ENCODE peak calls at places on chromosomes 11 and 22, in six cellular contexts. One of them, this sample, is unnamed.

GRCh38 chr11:120612363-120613263 is 101.1 kb downstream of the GRIK4 start:
- DNase-seq in stimulated activated CD4-positive, alpha-beta T cell treated with anti-CD3 and anti-CD28 coated beads, TNF-alpha, amount 100 ng/mL, for 4 hours: no peak
- DNase-seq in aorta: no peak
- DNase-seq in myocyte: peak
- DNase-seq in NCI-H187 treated with DMSO at 0.1 percent for 48 hours: no peak
- DNase-seq in T-helper 9 cell: no peak
- DNase-seq in this sample: peak

GRCh38 chr11:15195454-15196200 is 80.9 kb downstream of the INSC start:
- DNase-seq in stimulated activated CD4-positive, alpha-beta T cell treated with anti-CD3 and anti-CD28 coated beads, TNF-alpha, amount 100 ng/mL, for 4 hours: no peak
- DNase-seq in aorta: no peak
- DNase-seq in myocyte: no peak
- DNase-seq in NCI-H187 treated with DMSO at 0.1 percent for 48 hours: no peak
- DNase-seq in T-helper 9 cell: no peak
- DNase-seq in this sample: no peak

GRCh38 chr22:20763630-20764029 is 10.3 kb upstream of the SERPIND1 start:
- DNase-seq in stimulated activated CD4-positive, alpha-beta T cell treated with anti-CD3 and anti-CD28 coated beads, TNF-alpha, amount 100 ng/mL, for 4 hours: no peak
- DNase-seq in aorta: no peak
- DNase-seq in myocyte: no peak
- DNase-seq in NCI-H187 treated with DMSO at 0.1 percent for 48 hours: no peak
- DNase-seq in T-helper 9 cell: no peak
- DNase-seq in this sample: no peak

GRCh38 chr11:40302669-40303068 is 1156.8 kb downstream of the LRRC4C start:
- DNase-seq in stimulated activated CD4-positive, alpha-beta T cell treated with anti-CD3 and anti-CD28 coated beads, TNF-alpha, amount 100 ng/mL, for 4 hours: no peak
- DNase-seq in aorta: no peak
- DNase-seq in myocyte: no peak
- DNase-seq in NCI-H187 treated with DMSO at 0.1 percent for 48 hours: no peak
- DNase-seq in T-helper 9 cell: no peak
- DNase-seq in this sample: no peak

GRCh38 chr11:62370743-62371440 is 33.6 kb downstream of the ASRGL1 start:
- DNase-seq in stimulated activated CD4-positive, alpha-beta T cell treated with anti-CD3 and anti-CD28 coated beads, TNF-alpha, amount 100 ng/mL, for 4 hours: no peak
- DNase-seq in aorta: no peak
- DNase-seq in myocyte: no peak
- DNase-seq in NCI-H187 treated with DMSO at 0.1 percent for 48 hours: no peak
- DNase-seq in T-helper 9 cell: peak
- DNase-seq in this sample: no peak

GRCh38 chr11:46686886-46687810 is 13.3 kb downstream of the ARHGAP1 start:
- DNase-seq in stimulated activated CD4-positive, alpha-beta T cell treated with anti-CD3 and anti-CD28 coated beads, TNF-alpha, amount 100 ng/mL, for 4 hours: no peak
- DNase-seq in aorta: no peak
- DNase-seq in myocyte: no peak
- DNase-seq in NCI-H187 treated with DMSO at 0.1 percent for 48 hours: no peak
- DNase-seq in T-helper 9 cell: no peak
- DNase-seq in this sample: no peak

GRCh38 chr11:70548976-70549375 is 150.6 kb downstream of the CTTN start:
- DNase-seq in stimulated activated CD4-positive, alpha-beta T cell treated with anti-CD3 and anti-CD28 coated beads, TNF-alpha, amount 100 ng/mL, for 4 hours: no peak
- DNase-seq in aorta: no peak
- DNase-seq in myocyte: no peak
- DNase-seq in NCI-H187 treated with DMSO at 0.1 percent for 48 hours: no peak
- DNase-seq in T-helper 9 cell: no peak
- DNase-seq in this sample: no peak

GRCh38 chr22:50622723-50623327 is 5.1 kb downstream of the ARSA start:
- DNase-seq in stimulated activated CD4-positive, alpha-beta T cell treated with anti-CD3 and anti-CD28 coated beads, TNF-alpha, amount 100 ng/mL, for 4 hours: no peak
- DNase-seq in aorta: peak
- DNase-seq in myocyte: no peak
- DNase-seq in NCI-H187 treated with DMSO at 0.1 percent for 48 hours: no peak
- DNase-seq in T-helper 9 cell: no peak
- DNase-seq in this sample: no peak

GRCh38 chr11:68120212-68121066 is 749 bp downstream of the CHKA start:
- DNase-seq in stimulated activated CD4-positive, alpha-beta T cell treated with anti-CD3 and anti-CD28 coated beads, TNF-alpha, amount 100 ng/mL, for 4 hours: peak
- DNase-seq in aorta: peak
- DNase-seq in myocyte: peak
- DNase-seq in NCI-H187 treated with DMSO at 0.1 percent for 48 hours: no peak
- DNase-seq in T-helper 9 cell: peak
- DNase-seq in this sample: peak

GRCh38 chr11:102592634-102593581 is 32.2 kb downstream of the MMP20 start:
- DNase-seq in stimulated activated CD4-positive, alpha-beta T cell treated with anti-CD3 and anti-CD28 coated beads, TNF-alpha, amount 100 ng/mL, for 4 hours: no peak
- DNase-seq in aorta: no peak
- DNase-seq in myocyte: no peak
- DNase-seq in NCI-H187 treated with DMSO at 0.1 percent for 48 hours: no peak
- DNase-seq in T-helper 9 cell: no peak
- DNase-seq in this sample: no peak

GRCh38 chr11:77815459-77815858 is 5.1 kb downstream of the RSF1 start:
- DNase-seq in stimulated activated CD4-positive, alpha-beta T cell treated with anti-CD3 and anti-CD28 coated beads, TNF-alpha, amount 100 ng/mL, for 4 hours: no peak
- DNase-seq in aorta: no peak
- DNase-seq in myocyte: no peak
- DNase-seq in NCI-H187 treated with DMSO at 0.1 percent for 48 hours: no peak
- DNase-seq in T-helper 9 cell: no peak
- DNase-seq in this sample: no peak

GRCh38 chr22:49970528-49971231 is 10.1 kb downstream of the PIM3 start:
- DNase-seq in stimulated activated CD4-positive, alpha-beta T cell treated with anti-CD3 and anti-CD28 coated beads, TNF-alpha, amount 100 ng/mL, for 4 hours: peak
- DNase-seq in aorta: peak
- DNase-seq in myocyte: peak
- DNase-seq in NCI-H187 treated with DMSO at 0.1 percent for 48 hours: no peak
- DNase-seq in T-helper 9 cell: peak
- DNase-seq in this sample: peak

GRCh38 chr11:76788661-76789442 is 5.7 kb downstream of the TSKU start:
- DNase-seq in stimulated activated CD4-positive, alpha-beta T cell treated with anti-CD3 and anti-CD28 coated beads, TNF-alpha, amount 100 ng/mL, for 4 hours: no peak
- DNase-seq in aorta: peak
- DNase-seq in myocyte: no peak
- DNase-seq in NCI-H187 treated with DMSO at 0.1 percent for 48 hours: no peak
- DNase-seq in T-helper 9 cell: no peak
- DNase-seq in this sample: no peak

GRCh38 chr11:115391598-115391997 is 112.6 kb downstream of the CADM1 start:
- DNase-seq in stimulated activated CD4-positive, alpha-beta T cell treated with anti-CD3 and anti-CD28 coated beads, TNF-alpha, amount 100 ng/mL, for 4 hours: no peak
- DNase-seq in aorta: no peak
- DNase-seq in myocyte: no peak
- DNase-seq in NCI-H187 treated with DMSO at 0.1 percent for 48 hours: no peak
- DNase-seq in T-helper 9 cell: no peak
- DNase-seq in this sample: no peak

GRCh38 chr11:126680109-126680508 is 320.5 kb downstream of the KIRREL3 start:
- DNase-seq in stimulated activated CD4-positive, alpha-beta T cell treated with anti-CD3 and anti-CD28 coated beads, TNF-alpha, amount 100 ng/mL, for 4 hours: no peak
- DNase-seq in aorta: no peak
- DNase-seq in myocyte: no peak
- DNase-seq in NCI-H187 treated with DMSO at 0.1 percent for 48 hours: no peak
- DNase-seq in T-helper 9 cell: no peak
- DNase-seq in this sample: no peak

GRCh38 chr11:96012086-96012824 is 88.3 kb upstream of the MTMR2 start:
- DNase-seq in stimulated activated CD4-positive, alpha-beta T cell treated with anti-CD3 and anti-CD28 coated beads, TNF-alpha, amount 100 ng/mL, for 4 hours: no peak
- DNase-seq in aorta: no peak
- DNase-seq in myocyte: peak
- DNase-seq in NCI-H187 treated with DMSO at 0.1 percent for 48 hours: no peak
- DNase-seq in T-helper 9 cell: peak
- DNase-seq in this sample: peak

GRCh38 chr11:117490911-117491310 is 163.3 kb downstream of the CEP164 start:
- DNase-seq in stimulated activated CD4-positive, alpha-beta T cell treated with anti-CD3 and anti-CD28 coated beads, TNF-alpha, amount 100 ng/mL, for 4 hours: no peak
- DNase-seq in aorta: no peak
- DNase-seq in myocyte: no peak
- DNase-seq in NCI-H187 treated with DMSO at 0.1 percent for 48 hours: no peak
- DNase-seq in T-helper 9 cell: no peak
- DNase-seq in this sample: no peak

GRCh38 chr11:61037694-61038093 is 64.6 kb upstream of the CD5 start:
- DNase-seq in stimulated activated CD4-positive, alpha-beta T cell treated with anti-CD3 and anti-CD28 coated beads, TNF-alpha, amount 100 ng/mL, for 4 hours: no peak
- DNase-seq in aorta: no peak
- DNase-seq in myocyte: peak
- DNase-seq in NCI-H187 treated with DMSO at 0.1 percent for 48 hours: no peak
- DNase-seq in T-helper 9 cell: no peak
- DNase-seq in this sample: no peak

GRCh38 chr11:97567801-97568200 is 1178.0 kb downstream of the JRKL start:
- DNase-seq in stimulated activated CD4-positive, alpha-beta T cell treated with anti-CD3 and anti-CD28 coated beads, TNF-alpha, amount 100 ng/mL, for 4 hours: no peak
- DNase-seq in aorta: no peak
- DNase-seq in myocyte: no peak
- DNase-seq in NCI-H187 treated with DMSO at 0.1 percent for 48 hours: no peak
- DNase-seq in T-helper 9 cell: no peak
- DNase-seq in this sample: no peak

GRCh38 chr22:46518038-46518437 is 19.4 kb downstream of the CELSR1 start:
- DNase-seq in stimulated activated CD4-positive, alpha-beta T cell treated with anti-CD3 and anti-CD28 coated beads, TNF-alpha, amount 100 ng/mL, for 4 hours: no peak
- DNase-seq in aorta: no peak
- DNase-seq in myocyte: no peak
- DNase-seq in NCI-H187 treated with DMSO at 0.1 percent for 48 hours: no peak
- DNase-seq in T-helper 9 cell: no peak
- DNase-seq in this sample: no peak

GRCh38 chr11:104997288-104997687 is 25.7 kb downstream of the CASP5 start:
- DNase-seq in stimulated activated CD4-positive, alpha-beta T cell treated with anti-CD3 and anti-CD28 coated beads, TNF-alpha, amount 100 ng/mL, for 4 hours: no peak
- DNase-seq in aorta: no peak
- DNase-seq in myocyte: peak
- DNase-seq in NCI-H187 treated with DMSO at 0.1 percent for 48 hours: no peak
- DNase-seq in T-helper 9 cell: no peak
- DNase-seq in this sample: no peak

GRCh38 chr22:22074634-22075381 is 92.2 kb upstream of the TOP3B start:
- DNase-seq in stimulated activated CD4-positive, alpha-beta T cell treated with anti-CD3 and anti-CD28 coated beads, TNF-alpha, amount 100 ng/mL, for 4 hours: no peak
- DNase-seq in aorta: no peak
- DNase-seq in myocyte: peak
- DNase-seq in NCI-H187 treated with DMSO at 0.1 percent for 48 hours: no peak
- DNase-seq in T-helper 9 cell: no peak
- DNase-seq in this sample: no peak

GRCh38 chr22:31575190-31575589 is 78.9 kb downstream of the SFI1 start:
- DNase-seq in stimulated activated CD4-positive, alpha-beta T cell treated with anti-CD3 and anti-CD28 coated beads, TNF-alpha, amount 100 ng/mL, for 4 hours: no peak
- DNase-seq in aorta: no peak
- DNase-seq in myocyte: no peak
- DNase-seq in NCI-H187 treated with DMSO at 0.1 percent for 48 hours: no peak
- DNase-seq in T-helper 9 cell: no peak
- DNase-seq in this sample: no peak

GRCh38 chr11:95095858-95096587 is 6.4 kb downstream of the ENDOD1 start:
- DNase-seq in stimulated activated CD4-positive, alpha-beta T cell treated with anti-CD3 and anti-CD28 coated beads, TNF-alpha, amount 100 ng/mL, for 4 hours: no peak
- DNase-seq in aorta: no peak
- DNase-seq in myocyte: peak
- DNase-seq in NCI-H187 treated with DMSO at 0.1 percent for 48 hours: no peak
- DNase-seq in T-helper 9 cell: no peak
- DNase-seq in this sample: peak

GRCh38 chr11:64894070-64894811 is 15.8 kb upstream of the EHD1 start:
- DNase-seq in stimulated activated CD4-positive, alpha-beta T cell treated with anti-CD3 and anti-CD28 coated beads, TNF-alpha, amount 100 ng/mL, for 4 hours: peak
- DNase-seq in aorta: peak
- DNase-seq in myocyte: peak
- DNase-seq in NCI-H187 treated with DMSO at 0.1 percent for 48 hours: no peak
- DNase-seq in T-helper 9 cell: peak
- DNase-seq in this sample: peak

GRCh38 chr11:70016666-70017347 is 61.3 kb upstream of the ANO1 start:
- DNase-seq in stimulated activated CD4-positive, alpha-beta T cell treated with anti-CD3 and anti-CD28 coated beads, TNF-alpha, amount 100 ng/mL, for 4 hours: no peak
- DNase-seq in aorta: no peak
- DNase-seq in myocyte: no peak
- DNase-seq in NCI-H187 treated with DMSO at 0.1 percent for 48 hours: no peak
- DNase-seq in T-helper 9 cell: no peak
- DNase-seq in this sample: no peak

GRCh38 chr22:37842015-37842793 is 1.9 kb downstream of the ANKRD54 start:
- DNase-seq in stimulated activated CD4-positive, alpha-beta T cell treated with anti-CD3 and anti-CD28 coated beads, TNF-alpha, amount 100 ng/mL, for 4 hours: no peak
- DNase-seq in aorta: no peak
- DNase-seq in myocyte: no peak
- DNase-seq in NCI-H187 treated with DMSO at 0.1 percent for 48 hours: no peak
- DNase-seq in T-helper 9 cell: no peak
- DNase-seq in this sample: no peak

GRCh38 chr11:1514349-1515061 is 27.9 kb upstream of the MOB2 start:
- DNase-seq in stimulated activated CD4-positive, alpha-beta T cell treated with anti-CD3 and anti-CD28 coated beads, TNF-alpha, amount 100 ng/mL, for 4 hours: no peak
- DNase-seq in aorta: peak
- DNase-seq in myocyte: no peak
- DNase-seq in NCI-H187 treated with DMSO at 0.1 percent for 48 hours: no peak
- DNase-seq in T-helper 9 cell: no peak
- DNase-seq in this sample: no peak

GRCh38 chr11:46122955-46123354 is 1.7 kb upstream of the PHF21A start:
- DNase-seq in stimulated activated CD4-positive, alpha-beta T cell treated with anti-CD3 and anti-CD28 coated beads, TNF-alpha, amount 100 ng/mL, for 4 hours: no peak
- DNase-seq in aorta: no peak
- DNase-seq in myocyte: peak
- DNase-seq in NCI-H187 treated with DMSO at 0.1 percent for 48 hours: no peak
- DNase-seq in T-helper 9 cell: no peak
- DNase-seq in this sample: no peak

GRCh38 chr11:123173040-123173855 is 21.8 kb downstream of the CLMP start:
- DNase-seq in stimulated activated CD4-positive, alpha-beta T cell treated with anti-CD3 and anti-CD28 coated beads, TNF-alpha, amount 100 ng/mL, for 4 hours: no peak
- DNase-seq in aorta: no peak
- DNase-seq in myocyte: peak
- DNase-seq in NCI-H187 treated with DMSO at 0.1 percent for 48 hours: no peak
- DNase-seq in T-helper 9 cell: no peak
- DNase-seq in this sample: no peak

GRCh38 chr11:87892291-87892690 is 283.0 kb downstream of the RAB38 start:
- DNase-seq in stimulated activated CD4-positive, alpha-beta T cell treated with anti-CD3 and anti-CD28 coated beads, TNF-alpha, amount 100 ng/mL, for 4 hours: no peak
- DNase-seq in aorta: no peak
- DNase-seq in myocyte: no peak
- DNase-seq in NCI-H187 treated with DMSO at 0.1 percent for 48 hours: no peak
- DNase-seq in T-helper 9 cell: no peak
- DNase-seq in this sample: no peak

GRCh38 chr11:110182886-110183285 is 89.7 kb downstream of the ZC3H12C start:
- DNase-seq in stimulated activated CD4-positive, alpha-beta T cell treated with anti-CD3 and anti-CD28 coated beads, TNF-alpha, amount 100 ng/mL, for 4 hours: no peak
- DNase-seq in aorta: no peak
- DNase-seq in myocyte: peak
- DNase-seq in NCI-H187 treated with DMSO at 0.1 percent for 48 hours: no peak
- DNase-seq in T-helper 9 cell: no peak
- DNase-seq in this sample: no peak

GRCh38 chr11:129385801-129386200 is 10.2 kb downstream of the BARX2 start:
- DNase-seq in stimulated activated CD4-positive, alpha-beta T cell treated with anti-CD3 and anti-CD28 coated beads, TNF-alpha, amount 100 ng/mL, for 4 hours: no peak
- DNase-seq in aorta: no peak
- DNase-seq in myocyte: no peak
- DNase-seq in NCI-H187 treated with DMSO at 0.1 percent for 48 hours: no peak
- DNase-seq in T-helper 9 cell: no peak
- DNase-seq in this sample: no peak

GRCh38 chr11:73838443-73839122 is 38.1 kb downstream of the COA4 start:
- DNase-seq in stimulated activated CD4-positive, alpha-beta T cell treated with anti-CD3 and anti-CD28 coated beads, TNF-alpha, amount 100 ng/mL, for 4 hours: no peak
- DNase-seq in aorta: no peak
- DNase-seq in myocyte: peak
- DNase-seq in NCI-H187 treated with DMSO at 0.1 percent for 48 hours: no peak
- DNase-seq in T-helper 9 cell: no peak
- DNase-seq in this sample: no peak

This sample was measured in GM10248.